ENCODE peak calls at places on chromosome 2, in nine cellular contexts. S is stimulated activated CD4-positive, alpha-beta T cell treated with anti-CD3 and anti-CD28 coated beads, Interleukin-2, amount 100 ng/mL, for 4 hours; B is neural crest cell; E is upper lobe of left lung; D is body of pancreas; V is AG04450; I is HEK293T; C is Calu3; G is left lobe of liver. A is an unnamed sample.
A peak's percentile ranks its signal among the peaks of the same experiment; 100 is the strongest.

GRCh38 chr2:236180501-236180816 is 12.3 kb upstream of the GBX2 start:
- DNase-seq in S (no peak), B (no peak), E (no peak), D (no peak), V (no peak), I (no peak), C (no peak), G (no peak), A (no peak)

GRCh38 chr2:75466708-75467311 is 93.9 kb downstream of the EVA1A start:
- DNase-seq in S (no peak), B (peak; percentile 36), E (peak; percentile 36), D (peak; percentile 72), V (no peak), I (peak; percentile 63), C (peak; percentile 50), G (no peak), A (no peak)

GRCh38 chr2:203535078-203535783 is at the start of gene RAPH1:
- DNase-seq in S (peak; percentile 55), B (peak; percentile 70), E (peak; percentile 89), D (peak; percentile 92), V (peak; percentile 30), I (peak; percentile 89), C (peak; percentile 88), G (peak; percentile 91), A (peak; percentile 76)

GRCh38 chr2:128228894-128229293 is 89.8 kb downstream of the HS6ST1 start:
- DNase-seq in S (no peak), B (no peak), E (no peak), D (no peak), V (no peak), I (no peak), C (no peak), G (no peak), A (no peak)

GRCh38 chr2:96111257-96111640 is 5.1 kb downstream of the ADRA2B start:
- DNase-seq in S (no peak), B (no peak), E (no peak), D (no peak), V (no peak), I (no peak), C (no peak), G (no peak), A (no peak)

GRCh38 chr2:241866896-241867631 is 2.5 kb upstream of the RTP5 start:
- DNase-seq in S (no peak), B (no peak), E (no peak), D (no peak), V (no peak), I (no peak), C (no peak), G (no peak), A (no peak)

GRCh38 chr2:10550206-10551001 is 102.3 kb upstream of the ODC1 start:
- DNase-seq in S (no peak), B (no peak), E (no peak), D (no peak), V (no peak), I (no peak), C (no peak), G (no peak), A (no peak)

GRCh38 chr2:45119855-45120254 is 110.6 kb upstream of the SIX2 start:
- DNase-seq in S (no peak), B (no peak), E (no peak), D (no peak), V (peak; percentile 54), I (no peak), C (peak; percentile 46), G (no peak), A (no peak)

GRCh38 chr2:97697252-97698235 is 15.8 kb upstream of the ZAP70 start:
- DNase-seq in S (peak; percentile 83), B (peak; percentile 95), E (peak; percentile 93), D (peak; percentile 94), V (peak; percentile 50), I (peak; percentile 84), C (peak; percentile 90), G (peak; percentile 89), A (peak; percentile 88)

GRCh38 chr2:101546376-101547058 is 71.6 kb upstream of the RFX8 start:
- DNase-seq in S (no peak), B (no peak), E (no peak), D (no peak), V (no peak), I (no peak), C (peak; percentile 11), G (no peak), A (no peak)

GRCh38 chr2:101473911-101474751 is 781 bp downstream of the RFX8 start:
- DNase-seq in S (peak; percentile 8), B (peak; percentile 44), E (peak; percentile 31), D (peak; percentile 29), V (no peak), I (no peak), C (peak; percentile 41), G (no peak), A (peak; percentile 29)

GRCh38 chr2:120678926-120679325 is 56.7 kb upstream of the GLI2 start:
- DNase-seq in S (no peak), B (no peak), E (no peak), D (no peak), V (no peak), I (no peak), C (no peak), G (no peak), A (no peak)

GRCh38 chr2:206970589-206971375 is 31.5 kb downstream of the CPO start:
- DNase-seq in S (no peak), B (no peak), E (no peak), D (no peak), V (no peak), I (no peak), C (no peak), G (no peak), A (no peak)

GRCh38 chr2:111122631-111123421 is 2.1 kb downstream of the BCL2L11 start:
- DNase-seq in S (no peak), B (peak; percentile 71), E (peak; percentile 82), D (peak; percentile 88), V (peak; percentile 42), I (peak; percentile 61), C (peak; percentile 71), G (peak; percentile 96), A (peak; percentile 74)

GRCh38 chr2:64442801-64443429 is 11.0 kb upstream of the LGALSL start:
- DNase-seq in S (no peak), B (no peak), E (no peak), D (no peak), V (no peak), I (no peak), C (no peak), G (no peak), A (no peak)